ENCODE peak calls at places on chromosomes 16 and 17, in ten cellular contexts. J is WTC11, W is K562, L is HCT116, F is H1, Q is A549, E is SK-N-SH, K is GM12878, T is HepG2, G is endothelial cell of umbilical vein. O is an unnamed sample.

GRCh38 chr16:19137201-19137601 is 23.4 kb downstream of the ITPRIPL2 start:
- DNase-seq in J (no peak), L (no peak), K (no peak), E (no peak), T (no peak), F (no peak), W (no peak), Q (no peak), G (no peak), O (no peak)

GRCh38 chr16:22078656-22079055 is 13.7 kb upstream of the VWA3A start:
- DNase-seq in K (no peak), J (no peak), W (no peak), T (no peak), L (no peak), F (no peak), E (no peak), Q (no peak), G (no peak), O (no peak)

GRCh38 chr17:40551091-40551873 is 14.0 kb downstream of the CCR7 start:
- DNase-seq in K (no peak), E (no peak), Q (peak; percentile 99), J (peak; percentile 6), F (no peak), W (no peak), L (no peak), T (peak; percentile 100), G (no peak), O (peak; percentile 39)

GRCh38 chr16:47045023-47045422 is 71.5 kb upstream of the DNAJA2 start:
- DNase-seq in G (no peak), J (no peak), F (no peak), W (no peak), L (no peak), Q (no peak), T (no peak), E (no peak), K (no peak), O (peak; percentile 38)

GRCh38 chr16:50580180-50580771 is 32.1 kb downstream of the NKD1 start:
- DNase-seq in L (no peak), W (no peak), Q (no peak), J (no peak), G (no peak), F (no peak), K (no peak), T (no peak), E (no peak), O (no peak)

GRCh38 chr17:63998721-63999679 is 849 bp downstream of the PRR29 start:
- DNase-seq in W (peak; percentile 2), K (no peak), L (no peak), T (no peak), G (no peak), Q (no peak), J (no peak), E (peak; percentile 65), F (no peak), O (no peak)

GRCh38 chr16:88782454-88783390 is 2.3 kb downstream of the PIEZO1 start:
- DNase-seq in G (peak; percentile 47), K (no peak), F (no peak), E (no peak), W (no peak), Q (no peak), T (no peak), J (no peak), L (peak; percentile 48), O (peak; percentile 68)

GRCh38 chr16:68843482-68844210 is at the start of gene TANGO6:
- DNase-seq in E (peak; percentile 89), L (peak; percentile 47), F (peak; percentile 49), J (peak; percentile 86), T (peak; percentile 85), W (peak; percentile 87), K (peak; percentile 41), G (peak; percentile 86), Q (peak; percentile 85), O (peak; percentile 95)

GRCh38 chr16:66127459-66128362 is 238.8 kb upstream of the CDH5 start:
- DNase-seq in G (peak; percentile 28), W (no peak), T (no peak), K (no peak), E (peak; percentile 56), L (no peak), Q (no peak), J (peak; percentile 33), F (no peak), O (no peak)

GRCh38 chr17:7436556-7437368 is 1.5 kb downstream of the TMEM102 start:
- DNase-seq in E (peak; percentile 80), W (no peak), T (peak; percentile 30), Q (peak; percentile 92), K (no peak), J (peak; percentile 89), L (peak; percentile 79), G (peak; percentile 81), F (no peak), O (peak; percentile 86)

GRCh38 chr17:42422412-42422957 is 571 bp downstream of the CAVIN1 start:
- DNase-seq in L (no peak), W (peak; percentile 76), E (peak; percentile 64), Q (peak; percentile 59), T (no peak), K (no peak), J (peak; percentile 53), F (no peak), G (no peak), O (peak; percentile 21)

GRCh38 chr16:58018803-58019202 is 6.8 kb upstream of the MMP15 start:
- DNase-seq in Q (no peak), G (no peak), T (no peak), E (peak; percentile 13), W (no peak), K (no peak), L (no peak), J (peak; percentile 68), F (no peak), O (no peak)

GRCh38 chr17:78806451-78806850 is 24.4 kb upstream of the CYTH1 start:
- DNase-seq in K (no peak), Q (peak; percentile 27), G (no peak), J (no peak), W (no peak), L (no peak), E (no peak), T (no peak), F (no peak), O (no peak)

GRCh38 chr16:67530013-67530939 is 1.6 kb downstream of the RIPOR1 start:
- DNase-seq in L (no peak), K (no peak), Q (no peak), T (no peak), W (peak; percentile 50), J (peak; percentile 53), F (no peak), E (peak; percentile 89), G (peak; percentile 48), O (peak; percentile 48)
- TF ChIP-seq MAX in L (no peak), K (peak; percentile 30), Q (no peak), T (no peak), W (no peak), J (no peak), F (no peak), E (peak; percentile 21), G (no peak), O (no peak)

GRCh38 chr16:81264386-81264785 is 25.9 kb downstream of the BCO1 start:
- DNase-seq in L (no peak), G (no peak), F (no peak), Q (no peak), E (no peak), W (no peak), K (no peak), J (no peak), T (no peak), O (no peak)
- TF ChIP-seq CTCF in L (no peak), G (no peak), F (no peak), Q (no peak), E (no peak), W (no peak), K (no peak), J (no peak), T (no peak), O (no peak)

DNA sequence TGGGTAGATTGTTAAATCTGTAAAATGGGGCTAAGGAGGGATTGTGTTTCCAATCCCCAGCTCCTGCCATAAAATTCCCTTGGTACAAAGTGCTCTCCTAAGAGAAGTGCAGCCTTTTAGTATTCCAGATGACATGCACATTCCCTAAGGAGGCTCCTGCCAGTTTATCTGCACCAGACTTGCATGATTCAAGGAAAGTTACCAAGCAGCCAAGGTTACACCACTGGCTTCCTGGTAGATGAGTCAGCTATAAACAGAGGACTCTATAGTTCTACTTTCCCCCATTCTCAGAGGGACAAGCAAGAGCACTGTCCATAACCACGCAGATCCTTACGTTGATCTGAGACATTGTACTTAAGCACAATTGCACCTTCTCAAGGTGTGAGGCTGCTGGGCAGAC is 1.9 kb downstream of the CALB2 start:
- DNase-seq in Q (peak; percentile 80), K (no peak), E (no peak), G (peak; percentile 42), T (peak; percentile 25), F (no peak), J (no peak), L (peak; percentile 77), W (peak; percentile 20), O (peak; percentile 53)
- TF ChIP-seq MAX in Q (no peak), K (no peak), E (no peak), G (no peak), T (no peak), F (no peak), J (no peak), L (no peak), W (no peak), O (no peak)

GRCh38 chr17:19415806-19416775 is 5.1 kb downstream of the RNF112 start:
- DNase-seq in L (no peak), K (no peak), J (no peak), Q (no peak), F (no peak), T (no peak), G (no peak), E (no peak), W (no peak), O (no peak)

GRCh38 chr17:19421926-19422325 is 10.9 kb downstream of the RNF112 start:
- DNase-seq in J (no peak), T (no peak), K (no peak), G (no peak), F (no peak), L (no peak), E (no peak), Q (no peak), W (no peak), O (no peak)

GRCh38 chr17:19415311-19415710 is 4.3 kb downstream of the RNF112 start:
- DNase-seq in E (no peak), K (no peak), G (no peak), W (no peak), L (no peak), J (no peak), Q (no peak), T (no peak), F (no peak), O (no peak)

GRCh38 chr17:19417611-19418010 is 6.6 kb downstream of the RNF112 start:
- DNase-seq in K (no peak), G (no peak), E (no peak), Q (no peak), T (no peak), J (no peak), L (no peak), W (no peak), F (no peak), O (no peak)

DNA sequence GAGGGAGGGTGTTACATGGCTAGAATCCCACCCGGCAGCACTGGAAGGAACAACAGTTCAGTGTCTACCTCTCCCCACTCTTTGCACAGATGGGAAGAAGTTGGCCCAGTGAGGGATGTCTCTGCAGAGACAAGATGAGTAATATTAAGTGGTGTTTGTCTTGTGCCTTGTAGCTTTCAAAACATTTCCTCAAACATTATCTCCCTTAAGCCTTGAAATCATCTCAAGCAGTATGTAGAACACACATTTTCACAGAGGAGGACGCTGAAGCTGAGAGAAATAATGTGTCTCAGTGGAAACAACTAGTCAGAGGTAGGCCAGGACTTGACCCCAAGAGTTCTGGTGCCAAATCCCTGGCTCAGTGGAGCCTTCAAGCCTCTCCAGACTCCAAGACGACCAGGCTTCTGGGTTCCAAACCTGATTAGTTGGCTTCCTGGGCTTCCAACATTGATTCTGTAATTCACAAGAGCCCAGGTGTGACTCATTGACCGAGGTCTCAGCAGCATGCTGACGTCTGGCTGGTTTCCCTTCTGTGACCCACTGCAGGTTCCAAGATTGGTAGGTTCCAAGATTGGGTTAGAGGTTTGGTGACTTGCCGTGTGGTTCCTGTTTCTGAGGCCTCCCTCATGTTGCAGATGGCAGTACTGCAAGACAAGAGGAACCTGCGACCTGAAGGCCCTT is 7.4 kb downstream of the RNF112 start:
- DNase-seq in Q (peak; percentile 28), K (no peak), E (no peak), T (no peak), L (no peak), G (peak; percentile 24), F (no peak), W (no peak), J (no peak), O (peak; percentile 72)
- TF ChIP-seq CTCF in Q (no peak), K (no peak), E (no peak), T (no peak), L (no peak), G (no peak), F (no peak), W (no peak), J (no peak), O (peak; percentile 16)